ENCODE peak calls at places on chromosomes 2 and 18, in nine cellular contexts. F is OCI-LY7, U is lung, J is AG09309, W is epithelial cell of esophagus, T is astrocyte, A is kidney epithelial cell, N is GM06990, K is dorsolateral prefrontal cortex. X is an unnamed sample.

GRCh38 chr2:74471332-74472065 is 981 bp downstream of the MRPL53 start:
- DNase-seq in F (peak), U (no peak), J (no peak), W (no peak), T (no peak), A (no peak), N (no peak), K (no peak), X (no peak)

GRCh38 chr2:170436077-170436943 is 258.4 kb downstream of the MYO3B start:
- DNase-seq in F (no peak), U (no peak), J (no peak), W (no peak), T (no peak), A (no peak), N (no peak), K (no peak), X (no peak)

GRCh38 chr2:146814971-146815370 is 1029.9 kb upstream of the ACVR2A start:
- DNase-seq in F (no peak), U (no peak), J (no peak), W (peak), T (no peak), A (no peak), N (no peak), K (no peak), X (no peak)

GRCh38 chr2:37614061-37614802 is 57.2 kb downstream of the CDC42EP3 start:
- DNase-seq in F (no peak), U (no peak), J (no peak), W (peak), T (peak), A (peak), N (no peak), K (no peak), X (no peak)

GRCh38 chr2:98458667-98459380 is 14.2 kb downstream of the INPP4A start:
- DNase-seq in F (no peak), U (no peak), J (no peak), W (no peak), T (no peak), A (no peak), N (no peak), K (no peak), X (no peak)

GRCh38 chr18:13530215-13530878 is 196.0 kb downstream of the FAM210A start:
- DNase-seq in F (no peak), U (no peak), J (no peak), W (no peak), T (no peak), A (no peak), N (no peak), K (no peak), X (no peak)

GRCh38 chr2:6881036-6881435 is 3.5 kb downstream of the RSAD2 start:
- DNase-seq in F (no peak), U (no peak), J (no peak), W (no peak), T (no peak), A (no peak), N (no peak), K (no peak), X (no peak)

GRCh38 chr18:41985914-41986313 is 30.9 kb downstream of the PIK3C3 start:
- DNase-seq in F (no peak), U (no peak), J (no peak), W (no peak), T (no peak), A (no peak), N (no peak), K (no peak), X (no peak)

DNA sequence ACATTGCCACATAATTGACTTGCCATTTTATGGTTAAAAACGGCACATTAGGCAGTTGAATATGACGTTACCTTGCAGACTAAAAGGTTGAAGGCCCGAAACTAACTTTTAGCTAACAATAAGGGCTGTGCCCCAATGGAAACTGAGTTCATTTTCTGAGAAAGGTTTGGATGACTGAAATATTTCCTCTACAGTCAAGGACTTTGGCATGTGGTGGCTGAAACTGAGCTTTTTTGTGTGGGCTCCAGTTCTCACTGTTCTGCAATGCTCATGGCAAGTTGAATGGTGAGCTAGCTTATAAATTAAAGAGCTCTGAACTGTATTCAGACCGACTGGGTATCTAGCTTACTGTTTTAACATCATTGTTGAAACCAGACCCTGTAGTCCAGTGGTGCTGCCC is 23.8 kb upstream of the TXNDC2 start:
- DNase-seq in F (no peak), U (no peak), J (no peak), W (no peak), T (no peak), A (no peak), N (no peak), K (no peak), X (no peak)
- H3K4me3 ChIP-seq in F (no peak), U (no peak), J (no peak), W (no peak), T (no peak), A (no peak), N (no peak), K (no peak), X (no peak)

GRCh38 chr2:50952596-50952995 is 79.3 kb downstream of the NRXN1 start:
- DNase-seq in F (no peak), U (no peak), J (no peak), W (peak), T (peak), A (no peak), N (no peak), K (no peak), X (no peak)
- TF ChIP-seq CTCF in F (no peak), U (no peak), J (no peak), W (no peak), T (no peak), A (no peak), N (no peak), K (no peak), X (no peak)

GRCh38 chr18:49652841-49653240 is 91.0 kb downstream of the LIPG start:
- DNase-seq in F (no peak), U (no peak), J (no peak), W (no peak), T (no peak), A (no peak), N (no peak), K (no peak), X (no peak)
- H3K4me3 ChIP-seq in F (no peak), U (no peak), J (no peak), W (no peak), T (no peak), A (no peak), N (no peak), K (no peak), X (no peak)

DNA sequence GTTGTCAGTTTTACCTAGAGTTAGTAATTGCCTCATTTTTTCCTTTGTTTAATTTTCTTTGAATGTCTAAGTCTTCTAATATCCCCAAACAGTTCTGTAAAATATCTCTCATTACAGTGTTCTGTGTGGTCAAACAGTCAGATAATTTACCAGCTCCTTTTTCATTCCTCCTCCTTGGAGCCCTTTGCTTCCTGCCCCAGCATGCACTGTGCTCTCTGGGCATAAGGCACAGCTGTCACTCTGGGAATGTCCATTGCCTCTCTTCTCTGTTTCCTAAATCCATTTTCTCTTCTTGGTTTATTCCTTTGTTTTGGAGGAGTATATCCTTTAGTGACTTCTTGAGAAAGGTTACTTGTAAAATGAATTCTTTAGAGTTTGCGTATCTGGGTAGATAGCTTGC is 139.3 kb downstream of the PLCL1 start:
- DNase-seq in F (no peak), U (no peak), J (no peak), W (no peak), T (no peak), A (no peak), N (no peak), K (no peak), X (no peak)
- TF ChIP-seq CTCF in F (no peak), U (no peak), J (no peak), W (no peak), T (no peak), A (no peak), N (no peak), K (no peak), X (no peak)

GRCh38 chr18:31040982-31041345 is 1.6 kb downstream of the DSC3 start:
- DNase-seq in F (no peak), U (no peak), J (no peak), W (peak), T (no peak), A (no peak), N (no peak), K (no peak), X (no peak)

GRCh38 chr18:31042068-31042390 is 513 bp downstream of the DSC3 start:
- DNase-seq in F (no peak), U (no peak), J (no peak), W (no peak), T (no peak), A (no peak), N (no peak), K (no peak), X (no peak)

GRCh38 chr18:31039426-31039825 is 3.1 kb downstream of the DSC3 start:
- DNase-seq in F (no peak), U (no peak), J (no peak), W (peak), T (no peak), A (no peak), N (no peak), K (no peak), X (no peak)

GRCh38 chr18:31042391-31043181 is at the start of gene DSC3:
- DNase-seq in F (no peak), U (no peak), J (no peak), W (peak), T (peak), A (no peak), N (peak), K (no peak), X (no peak)

DNA sequence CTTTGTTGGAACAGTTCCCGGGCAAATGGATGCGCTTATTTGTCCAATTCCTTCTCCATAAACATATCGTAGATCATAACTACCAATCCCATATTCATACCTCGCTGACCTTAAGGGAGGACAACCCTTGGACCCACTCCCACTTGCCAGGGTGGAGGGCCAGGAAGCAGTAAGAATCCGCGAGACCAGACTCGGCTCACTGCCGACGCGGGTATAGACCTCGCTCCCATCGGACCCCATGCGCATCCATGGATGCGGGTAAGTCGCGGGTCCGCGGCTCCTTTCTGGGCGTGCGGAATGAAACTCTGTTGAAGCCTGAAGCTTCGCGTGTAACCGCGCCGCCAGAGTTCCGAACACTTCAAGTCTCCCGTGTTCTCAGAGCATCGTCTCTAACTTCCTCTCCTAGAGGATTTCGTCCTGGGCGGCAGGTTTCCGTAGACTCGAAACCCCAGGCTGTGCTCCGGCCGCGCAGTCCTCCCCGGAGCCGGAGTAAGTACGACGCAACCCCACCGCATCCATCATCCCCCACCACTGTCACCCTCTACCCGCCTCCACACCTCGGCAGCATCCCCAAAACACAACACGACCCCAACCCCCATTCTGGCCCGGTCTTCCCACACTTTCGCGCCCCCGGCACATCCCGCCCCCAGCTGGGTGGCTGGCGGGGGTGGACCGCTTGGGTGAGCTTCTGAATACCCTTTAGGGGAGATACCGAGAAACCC is 1.0 kb downstream of the DSC3 start:
- DNase-seq in F (no peak), U (no peak), J (no peak), W (peak), T (no peak), A (no peak), N (peak), K (no peak), X (no peak)
- H3K4me3 ChIP-seq in F (no peak), U (no peak), J (no peak), W (peak), T (peak), A (peak), N (no peak), K (peak), X (peak)

DNA sequence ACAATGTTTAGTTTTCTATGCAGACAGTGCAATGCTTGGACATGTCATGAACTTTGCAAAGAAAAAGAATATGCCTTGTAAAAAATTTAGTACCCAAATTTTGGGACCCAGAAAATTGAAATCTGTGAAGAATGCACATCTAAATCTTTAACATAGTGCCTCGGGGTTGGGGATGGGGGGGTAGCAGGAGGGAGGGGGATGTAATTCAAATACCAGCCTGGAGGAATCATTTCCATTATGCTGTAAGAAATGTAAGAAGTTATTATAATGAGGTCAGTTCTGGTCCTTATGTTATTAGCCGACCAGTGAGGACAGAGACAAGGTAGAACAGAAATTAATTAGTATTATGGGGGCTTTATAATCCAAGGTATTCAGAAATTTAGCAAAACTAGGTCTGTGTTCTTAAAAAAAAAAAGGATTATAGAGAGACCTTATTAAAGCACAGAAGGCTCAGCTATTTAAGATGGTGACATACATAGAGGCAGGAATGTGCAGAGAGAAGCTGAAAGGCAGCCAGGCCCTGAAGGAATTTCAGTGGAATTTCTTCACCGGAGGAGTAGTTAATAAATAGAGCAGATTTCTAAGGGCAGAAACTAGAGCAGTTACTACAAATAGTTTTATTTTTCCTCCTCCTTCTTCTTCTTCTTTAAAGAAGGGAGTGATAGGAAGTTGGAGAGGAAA is 89.0 kb upstream of the RBMS1 start:
- DNase-seq in F (no peak), U (no peak), J (peak), W (peak), T (peak), A (peak), N (no peak), K (no peak), X (no peak)
- TF ChIP-seq CTCF in F (no peak), U (no peak), J (no peak), W (no peak), T (no peak), A (no peak), N (no peak), K (no peak), X (no peak)

DNA sequence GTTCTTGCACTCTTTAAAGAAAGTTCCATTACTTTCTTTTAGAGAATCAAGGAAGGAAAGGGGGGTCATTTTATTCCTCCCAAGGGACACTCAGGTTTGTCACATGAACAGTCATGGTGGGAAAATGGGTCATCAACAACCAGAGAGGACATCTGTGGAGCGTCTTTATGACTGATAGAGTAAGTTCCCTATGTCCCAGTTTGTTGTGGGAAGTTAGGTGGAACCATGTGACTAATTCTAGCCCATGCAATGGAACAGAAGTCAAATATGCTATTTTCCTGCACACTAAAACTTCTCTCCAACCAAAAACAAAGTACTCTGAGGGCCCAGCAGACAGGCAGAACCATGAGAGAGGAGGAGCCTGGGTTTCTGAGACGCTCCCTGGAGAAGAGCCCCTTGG is 165.7 kb upstream of the SERTAD2 start:
- DNase-seq in F (no peak), U (no peak), J (no peak), W (no peak), T (no peak), A (no peak), N (no peak), K (no peak), X (no peak)
- H3K4me3 ChIP-seq in F (peak), U (no peak), J (no peak), W (no peak), T (no peak), A (no peak), N (no peak), K (no peak), X (no peak)

GRCh38 chr2:26951246-26951645 is 19.2 kb upstream of the MAPRE3 start:
- DNase-seq in F (no peak), U (no peak), J (no peak), W (no peak), T (no peak), A (no peak), N (no peak), K (no peak), X (no peak)
- TF ChIP-seq CTCF in F (no peak), U (no peak), J (no peak), W (no peak), T (no peak), A (no peak), N (no peak), K (no peak), X (no peak)

DNA sequence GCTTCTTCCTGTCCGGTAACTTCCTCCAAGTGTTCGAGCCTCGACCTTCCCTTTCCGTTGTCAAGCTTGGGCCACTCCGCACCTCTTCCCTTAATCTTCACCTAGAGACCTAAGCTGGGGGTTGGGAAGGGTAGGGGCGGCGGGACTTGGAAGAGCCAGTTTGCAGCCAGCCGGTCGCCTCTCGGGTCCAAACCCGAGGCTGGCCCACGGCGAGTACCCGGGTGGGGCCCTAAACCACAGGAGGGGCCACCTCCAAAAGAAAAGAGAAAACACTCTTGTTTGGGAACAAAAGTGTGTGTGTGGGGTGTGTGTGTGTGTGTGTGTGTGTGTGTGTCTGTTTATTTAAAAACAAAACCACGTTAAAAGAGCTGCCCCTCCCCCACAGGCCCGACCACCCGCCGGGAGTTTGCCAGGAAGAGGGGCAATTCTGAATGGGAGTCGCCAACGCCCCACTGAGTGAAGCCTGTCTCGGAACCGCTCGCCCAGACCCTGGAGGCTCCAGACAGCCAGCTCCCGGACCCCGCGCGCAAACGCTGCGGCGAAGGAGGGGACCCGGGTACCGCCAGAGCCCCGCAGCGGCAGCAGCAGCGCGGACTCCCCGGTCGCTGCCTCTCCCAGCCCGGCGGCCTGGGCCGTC is 476 bp upstream of the RHOB start:
- DNase-seq in F (no peak), U (no peak), J (no peak), W (no peak), T (no peak), A (no peak), N (no peak), K (no peak), X (peak)
- H3K4me3 ChIP-seq in F (peak), U (peak), J (peak), W (peak), T (peak), A (peak), N (peak), K (peak), X (peak)

DNA sequence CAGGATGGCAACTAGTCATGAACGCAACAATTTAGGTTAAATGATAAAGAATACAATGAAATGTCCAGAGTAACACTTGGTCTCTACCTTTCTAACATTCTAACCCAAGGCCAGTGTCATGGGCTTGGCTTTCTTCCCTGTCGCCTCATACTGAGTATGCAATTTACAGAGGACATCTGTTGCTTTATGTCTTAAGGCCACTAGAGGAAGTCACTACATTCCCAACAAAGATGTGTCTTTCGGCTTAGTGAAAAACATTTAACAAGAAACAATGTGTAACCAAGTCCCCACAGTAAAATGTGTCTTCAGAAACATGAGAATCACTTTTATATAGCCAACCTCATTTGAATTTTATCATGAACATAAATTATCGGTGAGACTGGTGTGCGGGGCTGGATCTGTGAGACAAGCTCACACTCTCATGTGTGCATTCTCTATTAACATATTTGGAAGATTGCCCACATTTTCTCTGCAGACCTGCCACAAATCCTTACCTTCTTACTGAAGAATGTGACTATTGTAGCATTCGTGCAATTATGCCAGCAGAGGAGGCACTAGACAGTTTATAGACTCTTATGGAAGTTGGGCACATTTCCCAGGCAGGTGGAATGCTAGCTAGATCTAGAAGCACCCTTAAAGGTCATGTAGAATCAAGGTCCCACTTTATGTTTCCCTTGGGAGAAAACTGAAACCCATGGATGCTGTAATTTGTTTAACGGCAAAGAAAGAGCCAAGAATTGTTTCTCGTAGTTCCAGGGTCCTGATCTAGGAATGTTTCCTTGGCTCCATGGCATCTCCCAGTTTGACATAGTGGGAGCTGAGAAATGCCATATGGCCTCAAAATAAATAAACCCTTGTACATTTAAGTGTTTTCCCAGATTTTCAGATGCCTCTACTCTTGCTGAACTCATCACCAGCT is 101.8 kb downstream of the CD226 start:
- DNase-seq in F (no peak), U (no peak), J (no peak), W (no peak), T (peak), A (no peak), N (no peak), K (no peak), X (no peak)
- TF ChIP-seq CTCF in F (no peak), U (no peak), J (no peak), W (no peak), T (no peak), A (no peak), N (peak), K (no peak), X (peak)